ENCODE peak calls at places on chromosomes 3 and 15, in ten cellular contexts. V, H, W, U, S, I, G, N, Q and L are unnamed samples.

GRCh38 chr3:179957264-179957845 is 79.4 kb downstream of the PEX5L start:
- DNase-seq in N (no peak), U (no peak), I (no peak), V (no peak), Q (no peak), S (no peak), H (no peak), W (no peak), G (no peak), L (no peak)

GRCh38 chr3:179544981-179545645 is 17.6 kb upstream of the ACTL6A start:
- DNase-seq in S (no peak), V (no peak), W (no peak), N (no peak), U (peak), G (no peak), H (no peak), I (no peak), Q (no peak), L (no peak)

GRCh38 chr15:27133244-27133643 is 162.3 kb downstream of the GABRG3 start:
- DNase-seq in I (no peak), H (no peak), Q (no peak), S (no peak), W (no peak), U (no peak), G (no peak), V (no peak), N (no peak), L (no peak)

GRCh38 chr3:116579843-116580242 is 129.7 kb upstream of the TUSC7 start:
- DNase-seq in I (no peak), G (no peak), S (no peak), U (peak), N (no peak), Q (no peak), W (no peak), H (no peak), V (no peak), L (no peak)

GRCh38 chr3:102481050-102481449 is 46.2 kb downstream of the ZPLD1 start:
- DNase-seq in G (no peak), I (no peak), N (no peak), W (no peak), V (no peak), H (no peak), U (peak), S (no peak), Q (no peak), L (no peak)

GRCh38 chr3:59306436-59306835 is 256.6 kb upstream of the CFAP20DC start:
- DNase-seq in N (no peak), S (no peak), W (no peak), V (no peak), H (no peak), Q (no peak), G (no peak), I (no peak), U (no peak), L (no peak)

GRCh38 chr3:61769266-61769665 is 207.9 kb downstream of the PTPRG start:
- DNase-seq in S (no peak), G (no peak), I (no peak), U (no peak), Q (no peak), V (no peak), H (no peak), N (no peak), W (no peak), L (no peak)

GRCh38 chr3:124520970-124521369 is 209.3 kb upstream of the UMPS start:
- DNase-seq in Q (no peak), U (peak), I (no peak), V (no peak), W (no peak), G (no peak), H (no peak), S (no peak), N (no peak), L (no peak)

GRCh38 chr3:133393691-133394474 is 6.0 kb upstream of the BFSP2 start:
- DNase-seq in S (peak), V (no peak), U (peak), N (no peak), I (no peak), W (no peak), Q (no peak), G (no peak), H (no peak), L (no peak)

GRCh38 chr15:47212222-47213010 is 504.9 kb upstream of the SEMA6D start:
- DNase-seq in W (no peak), N (no peak), Q (no peak), V (no peak), I (no peak), S (no peak), G (no peak), H (no peak), U (no peak), L (no peak)

GRCh38 chr3:147832611-147833010 is 423.4 kb downstream of the ZIC1 start:
- DNase-seq in S (no peak), U (no peak), I (no peak), G (no peak), H (no peak), Q (no peak), N (no peak), V (no peak), W (no peak), L (no peak)

GRCh38 chr3:159252772-159253384 is 451.0 kb downstream of the MFSD1 start:
- DNase-seq in V (no peak), H (no peak), Q (no peak), U (peak), N (peak), G (peak), S (no peak), I (no peak), W (no peak), L (no peak)

GRCh38 chr15:42056934-42057743 is 36.3 kb upstream of the PLA2G4E start:
- DNase-seq in V (peak), S (peak), N (peak), G (peak), H (peak), U (peak), Q (peak), I (peak), W (peak), L (peak)

GRCh38 chr15:43329222-43329959 is 982 bp downstream of the LCMT2 start:
- DNase-seq in H (peak), U (no peak), S (no peak), N (no peak), I (no peak), V (no peak), Q (peak), G (no peak), W (peak), L (no peak)